ENCODE peak calls at places on chromosomes 5 and 9, in four cellular contexts. Y is fibroblast of lung, N is Calu3, B is Peyer's patch. O is an unnamed sample.

GRCh38 chr9:81847181-81847915 is 80.9 kb upstream of the SPATA31D4 start:
- DNase-seq in Y (no peak), B (no peak), N (no peak), O (no peak)

GRCh38 chr9:136178061-136178772 is 26.7 kb downstream of the LHX3 start:
- DNase-seq in Y (no peak), B (no peak), N (no peak), O (no peak)

GRCh38 chr9:115591584-115591984 is 473.6 kb upstream of the TNC start:
- DNase-seq in N (peak; percentile 66), B (no peak), Y (peak; percentile 99), O (peak; percentile 27)

GRCh38 chr5:87150630-87151029 is 117.1 kb upstream of the RASA1 start:
- DNase-seq in N (no peak), B (no peak), Y (no peak), O (no peak)

GRCh38 chr9:16653491-16654407 is 216.7 kb downstream of the BNC2 start:
- DNase-seq in Y (peak; percentile 53), N (peak; percentile 0), B (no peak), O (no peak)

GRCh38 chr5:41122459-41122858 is 51.3 kb upstream of the MROH2B start:
- DNase-seq in Y (no peak), N (no peak), B (no peak), O (no peak)

GRCh38 chr5:64958757-64959391 is 190.1 kb downstream of the CWC27 start:
- DNase-seq in N (no peak), B (no peak), Y (peak; percentile 78), O (no peak)

GRCh38 chr5:159837860-159838259 is 78.4 kb upstream of the ADRA1B start:
- DNase-seq in N (no peak), B (no peak), Y (no peak), O (no peak)

GRCh38 chr9:109652112-109652511 is 127.9 kb upstream of the PALM2AKAP2 start:
- DNase-seq in B (no peak), N (no peak), Y (peak; percentile 59), O (no peak)

GRCh38 chr9:135068776-135069415 is 18.6 kb upstream of the OLFM1 start:
- DNase-seq in Y (no peak), B (peak; percentile 29), N (no peak), O (no peak)

GRCh38 chr5:54756796-54757402 is 228.5 kb downstream of the ESM1 start:
- DNase-seq in B (no peak), N (no peak), Y (no peak), O (no peak)

GRCh38 chr9:34522971-34523797 is at the start of gene ENHO:
- DNase-seq in B (peak; percentile 96), N (peak; percentile 87), Y (peak; percentile 76), O (peak; percentile 97)

GRCh38 chr9:96867282-96867814 is 13.0 kb upstream of the ZNF782 start:
- DNase-seq in N (no peak), B (no peak), Y (no peak), O (no peak)

GRCh38 chr5:17216176-17216973 is 1.1 kb upstream of the BASP1 start:
- DNase-seq in Y (peak; percentile 85), N (peak; percentile 75), B (peak; percentile 73), O (peak; percentile 75)

GRCh38 chr9:136769710-136770191 is 5.4 kb upstream of the LCN15 start:
- DNase-seq in B (peak; percentile 67), Y (no peak), N (peak; percentile 42), O (peak; percentile 26)

GRCh38 chr5:124453221-124454032 is 293.0 kb downstream of the ZNF608 start:
- DNase-seq in B (no peak), Y (peak; percentile 89), N (peak; percentile 44), O (peak; percentile 31)

GRCh38 chr5:88094403-88094802 is 174.2 kb downstream of the TMEM161B start:
- DNase-seq in B (no peak), N (no peak), Y (no peak), O (no peak)

GRCh38 chr5:157308826-157309465 is 43.0 kb downstream of the CYFIP2 start:
- DNase-seq in B (no peak), Y (no peak), N (no peak), O (no peak)

GRCh38 chr9:94586316-94586715 is 7.3 kb downstream of the FBP2 start:
- DNase-seq in N (no peak), Y (no peak), B (no peak), O (no peak)

GRCh38 chr9:135772056-135773042 is 70.4 kb downstream of the KCNT1 start:
- DNase-seq in B (no peak), N (no peak), Y (no peak), O (no peak)

GRCh38 chr9:23447944-23448343 is 378.1 kb downstream of the ELAVL2 start:
- DNase-seq in B (no peak), Y (no peak), N (no peak), O (no peak)
- TF ChIP-seq CTCF in B (no peak), Y (no peak), N (no peak), O (no peak)

GRCh38 chr9:38008168-38009034 is 60.6 kb downstream of the SHB start:
- DNase-seq in N (peak; percentile 50), B (peak; percentile 75), Y (peak; percentile 74), O (peak; percentile 63)
- TF ChIP-seq CTCF in N (no peak), B (no peak), Y (no peak), O (no peak)

GRCh38 chr5:61292130-61292672 is 39.9 kb upstream of the ZSWIM6 start:
- DNase-seq in B (no peak), N (no peak), Y (no peak), O (no peak)

GRCh38 chr5:61286446-61287132 is 45.5 kb upstream of the ZSWIM6 start:
- DNase-seq in N (no peak), Y (peak; percentile 59), B (no peak), O (no peak)

GRCh38 chr5:61289669-61290363 is 42.2 kb upstream of the ZSWIM6 start:
- DNase-seq in B (no peak), Y (no peak), N (no peak), O (no peak)

GRCh38 chr5:61290815-61291214 is 41.2 kb upstream of the ZSWIM6 start:
- DNase-seq in B (no peak), N (peak; percentile 67), Y (peak; percentile 80), O (no peak)

DNA sequence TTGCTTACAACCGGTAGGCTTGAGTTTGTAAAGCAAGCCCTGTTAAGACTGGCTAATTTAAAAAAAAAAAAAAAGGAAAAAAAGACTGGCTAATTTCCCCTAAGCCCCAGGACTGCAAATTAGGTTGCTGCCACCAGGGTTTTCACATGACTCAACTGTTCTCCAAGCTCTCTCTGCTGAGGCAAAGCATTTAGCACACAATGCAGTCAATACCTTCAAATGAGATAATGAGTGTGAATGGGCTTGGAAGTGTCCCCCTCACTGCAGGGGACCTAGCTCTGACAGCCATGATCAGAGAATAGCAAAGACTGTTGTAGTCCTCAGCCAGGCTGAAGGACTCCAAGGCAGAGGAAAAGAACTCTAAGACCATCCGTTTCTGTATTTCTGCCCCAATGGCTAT is 42.8 kb upstream of the ZSWIM6 start:
- DNase-seq in N (no peak), B (no peak), Y (no peak), O (no peak)
- TF ChIP-seq CTCF in N (peak; percentile 18), B (no peak), Y (no peak), O (no peak)

DNA sequence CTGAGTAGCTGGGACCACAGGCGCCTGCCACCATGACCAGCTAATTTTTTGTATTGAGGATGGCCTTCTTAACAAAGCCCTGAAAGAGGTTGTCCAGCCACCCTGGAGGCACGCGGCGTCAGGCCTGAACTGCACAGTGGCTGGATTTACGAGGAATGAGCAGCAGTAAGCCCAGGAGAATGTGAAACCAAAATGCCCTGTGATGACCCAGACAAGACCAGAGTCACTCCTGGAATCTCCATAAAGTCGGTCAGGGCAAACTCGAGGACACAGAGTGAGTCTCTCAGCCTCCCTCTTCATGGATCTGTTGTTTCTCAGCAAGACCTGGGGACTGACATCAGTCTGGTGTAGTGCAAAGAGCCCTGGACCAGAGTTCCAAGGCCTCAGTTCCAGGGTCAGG is 53.2 kb upstream of the C5orf58 start:
- DNase-seq in N (no peak), B (no peak), Y (no peak), O (no peak)
- TF ChIP-seq CTCF in N (no peak), B (no peak), Y (no peak), O (no peak)